ENCODE peak calls at places on chromosomes 12 and 14, in ten cellular contexts. Q is H1, C is kidney, O is K562, Y is colonic mucosa, P is GM23248, F is neuronal stem cell, V is neural progenitor cell, T is HCT116, U is MM.1S. Z is an unnamed sample. For H3K9me3, the result is how much of the 10 kb centered on the place peaks cover.

GRCh38 chr12:108712164-108712924 is 19.0 kb downstream of the CORO1C start:
- DNase-seq in Q (no peak), C (no peak), O (no peak), Y (no peak), P (no peak), F (no peak), V (no peak), T (no peak), U (no peak), Z (no peak)

GRCh38 chr12:116867523-116867922 is 13.7 kb downstream of the HRK start:
- DNase-seq in Q (no peak), C (peak), O (no peak), Y (no peak), P (no peak), F (no peak), V (no peak), T (no peak), U (no peak), Z (no peak)

GRCh38 chr14:102948698-102949061 is 26.2 kb downstream of the AMN start:
- DNase-seq in Q (no peak), C (peak), O (no peak), Y (no peak), P (no peak), F (no peak), V (no peak), T (no peak), U (no peak), Z (no peak)

GRCh38 chr14:44029933-44030332 is 477.1 kb downstream of the FSCB start:
- DNase-seq in Q (no peak), C (no peak), O (no peak), Y (no peak), P (no peak), F (no peak), V (no peak), T (no peak), U (no peak), Z (no peak)

GRCh38 chr12:29050503-29050902 is 98.6 kb upstream of the FAR2 start:
- DNase-seq in Q (no peak), C (no peak), O (no peak), Y (no peak), P (no peak), F (no peak), V (no peak), T (no peak), U (peak), Z (no peak)

GRCh38 chr12:120598674-120599463 is 17.7 kb upstream of the POP5 start:
- DNase-seq in Q (no peak), C (peak), O (no peak), Y (no peak), P (peak), F (no peak), V (no peak), T (no peak), U (peak), Z (peak)

GRCh38 chr12:76790564-76791552 is 26.9 kb downstream of the ZDHHC17 start:
- DNase-seq in Q (no peak), C (no peak), O (peak), Y (no peak), P (peak), F (no peak), V (peak), T (peak), U (peak), Z (no peak)

GRCh38 chr12:103495783-103496456 is at the start of gene C12orf42:
- DNase-seq in Q (no peak), C (peak), O (no peak), Y (peak), P (peak), F (peak), V (peak), T (peak), U (peak), Z (no peak)

GRCh38 chr14:78253986-78254385 is 83.8 kb downstream of the NRXN3 start:
- DNase-seq in Q (no peak), C (no peak), O (no peak), Y (no peak), P (peak), F (no peak), V (no peak), T (no peak), U (no peak), Z (peak)

GRCh38 chr14:61923348-61923747 is 161.1 kb downstream of the SNAPC1 start:
- DNase-seq in Q (no peak), C (no peak), O (no peak), Y (no peak), P (peak), F (no peak), V (no peak), T (no peak), U (no peak), Z (peak)

DNA sequence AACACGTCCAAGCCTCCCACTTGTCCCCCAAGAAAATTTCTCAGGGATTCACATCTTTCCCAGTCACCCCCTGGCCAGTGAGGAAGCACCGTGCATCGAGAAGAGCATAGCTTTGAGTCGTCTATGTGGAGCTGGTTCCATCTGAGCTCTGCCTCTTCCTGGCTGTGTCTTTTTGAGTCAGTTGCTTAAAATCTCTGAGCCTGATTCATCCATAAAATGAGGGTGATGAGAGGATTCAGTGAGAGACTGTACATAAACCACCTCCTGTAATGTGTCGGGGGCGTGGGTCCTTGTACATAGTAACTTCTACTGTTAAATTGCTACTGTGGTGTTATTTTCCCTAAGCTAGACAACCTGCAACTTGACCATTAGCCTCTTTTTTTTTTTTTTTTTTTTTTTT is 13.8 kb downstream of the CD9 start:
- DNase-seq in Q (no peak), C (no peak), O (no peak), Y (no peak), P (peak), F (no peak), V (no peak), T (no peak), U (no peak), Z (no peak)
- H3K27ac ChIP-seq in Q (peak), C (peak), O (no peak), Y (peak), P (no peak), F (no peak), V (no peak), T (no peak), U (no peak), Z (no peak)

DNA sequence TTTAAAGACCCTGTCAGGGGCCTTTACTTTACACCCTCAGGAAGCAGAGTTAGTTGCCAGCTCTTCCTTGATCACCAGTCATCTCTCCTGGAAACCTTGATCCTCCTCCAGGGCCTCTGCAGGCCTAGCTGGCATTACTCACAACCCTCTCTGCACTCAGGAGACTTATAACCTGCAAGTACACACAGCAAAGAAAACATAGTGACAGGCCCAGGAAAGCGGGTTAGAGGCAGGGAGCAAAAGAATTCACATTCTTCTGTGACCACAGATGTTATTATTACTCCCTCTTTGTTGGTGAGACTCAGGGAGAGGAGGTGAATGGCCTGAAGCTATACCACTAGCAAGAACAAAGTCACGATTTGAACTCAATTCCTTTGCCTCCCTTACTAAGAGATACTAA is 87.4 kb downstream of the OR11H12 start:
- DNase-seq in Q (no peak), C (no peak), O (no peak), Y (no peak), P (no peak), F (no peak), V (no peak), T (no peak), U (no peak), Z (no peak)
- H3K9me3 ChIP-seq in Q (half or more), C (under half), O (under half), Y (under half), P (under half), F (under half), V (under half), T (under half), U (under half), Z (under half)

DNA sequence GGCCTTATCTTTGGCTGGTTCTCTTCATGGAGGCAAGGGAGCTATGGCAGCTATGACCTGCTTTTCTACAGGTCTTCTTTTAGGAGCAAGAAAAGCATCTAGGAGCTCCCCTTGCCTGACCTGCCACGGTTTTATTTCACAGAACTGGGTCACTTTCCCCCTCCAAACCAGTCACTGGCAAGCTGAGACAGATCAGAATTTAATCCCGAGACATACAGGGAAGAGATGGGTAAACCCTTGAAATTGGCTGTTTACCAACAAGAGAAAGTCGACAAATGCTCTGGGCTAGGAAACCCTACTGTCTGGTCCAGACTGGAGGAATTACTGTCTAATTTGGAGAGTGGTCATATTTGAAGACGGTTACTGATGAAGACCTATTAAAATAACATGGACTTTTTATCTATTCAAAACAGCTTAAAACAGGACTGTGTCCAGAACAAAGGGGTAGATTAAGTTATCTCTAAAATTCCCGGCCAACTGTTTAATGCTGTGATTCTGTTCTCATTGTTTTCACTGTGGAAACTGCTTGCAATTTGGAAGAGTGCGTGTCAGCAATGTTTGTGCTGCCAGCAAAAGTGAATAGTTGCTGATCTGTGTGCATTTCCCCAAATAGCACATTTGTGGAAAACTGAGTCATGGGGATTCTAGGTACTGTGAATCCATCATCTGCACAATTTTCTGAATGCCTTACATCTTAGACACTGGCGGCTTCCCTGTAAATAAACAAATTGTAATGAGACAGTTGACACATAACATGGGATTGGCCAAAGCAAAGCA is 73.4 kb upstream of the EEA1 start:
- DNase-seq in Q (no peak), C (no peak), O (no peak), Y (no peak), P (peak), F (no peak), V (no peak), T (no peak), U (no peak), Z (peak)
- H3K9ac ChIP-seq in Q (no peak), C (no peak), O (no peak), Y (no peak), P (peak), F (no peak), V (no peak), T (no peak), U (no peak), Z (peak)

GRCh38 chr14:100536721-100537700 is 50.2 kb downstream of the BEGAIN start:
- DNase-seq in Q (no peak), C (peak), O (no peak), Y (peak), P (no peak), F (no peak), V (no peak), T (no peak), U (no peak), Z (no peak)
- H3K27ac ChIP-seq in Q (no peak), C (no peak), O (no peak), Y (no peak), P (no peak), F (no peak), V (no peak), T (no peak), U (no peak), Z (no peak)

GRCh38 chr14:31280132-31280870 is 72.7 kb upstream of the HECTD1 start:
- DNase-seq in Q (no peak), C (no peak), O (no peak), Y (no peak), P (no peak), F (no peak), V (no peak), T (no peak), U (no peak), Z (no peak)

GRCh38 chr14:31278883-31279282 is 71.3 kb upstream of the HECTD1 start:
- DNase-seq in Q (no peak), C (no peak), O (no peak), Y (no peak), P (no peak), F (no peak), V (no peak), T (no peak), U (no peak), Z (no peak)

GRCh38 chr14:31277085-31277484 is 69.5 kb upstream of the HECTD1 start:
- DNase-seq in Q (no peak), C (no peak), O (no peak), Y (no peak), P (no peak), F (no peak), V (no peak), T (no peak), U (no peak), Z (no peak)

GRCh38 chr14:31271648-31272047 is 64.1 kb upstream of the HECTD1 start:
- DNase-seq in Q (no peak), C (no peak), O (no peak), Y (no peak), P (no peak), F (no peak), V (no peak), T (no peak), U (no peak), Z (no peak)

GRCh38 chr14:31275731-31276130 is 68.1 kb upstream of the HECTD1 start:
- DNase-seq in Q (no peak), C (no peak), O (no peak), Y (no peak), P (no peak), F (no peak), V (no peak), T (peak), U (no peak), Z (no peak)
- H3K9me3 ChIP-seq in Q (under half), C (under half), O (under half), Y (under half), P (under half), F (under half), V (under half), T (under half), U (under half), Z (under half)

GRCh38 chr12:15701721-15702156 is 87.4 kb downstream of the EPS8 start:
- DNase-seq in Q (no peak), C (no peak), O (no peak), Y (no peak), P (peak), F (no peak), V (no peak), T (no peak), U (no peak), Z (peak)
- H3K9ac ChIP-seq in Q (no peak), C (no peak), O (no peak), Y (no peak), P (peak), F (no peak), V (no peak), T (peak), U (no peak), Z (peak)

DNA sequence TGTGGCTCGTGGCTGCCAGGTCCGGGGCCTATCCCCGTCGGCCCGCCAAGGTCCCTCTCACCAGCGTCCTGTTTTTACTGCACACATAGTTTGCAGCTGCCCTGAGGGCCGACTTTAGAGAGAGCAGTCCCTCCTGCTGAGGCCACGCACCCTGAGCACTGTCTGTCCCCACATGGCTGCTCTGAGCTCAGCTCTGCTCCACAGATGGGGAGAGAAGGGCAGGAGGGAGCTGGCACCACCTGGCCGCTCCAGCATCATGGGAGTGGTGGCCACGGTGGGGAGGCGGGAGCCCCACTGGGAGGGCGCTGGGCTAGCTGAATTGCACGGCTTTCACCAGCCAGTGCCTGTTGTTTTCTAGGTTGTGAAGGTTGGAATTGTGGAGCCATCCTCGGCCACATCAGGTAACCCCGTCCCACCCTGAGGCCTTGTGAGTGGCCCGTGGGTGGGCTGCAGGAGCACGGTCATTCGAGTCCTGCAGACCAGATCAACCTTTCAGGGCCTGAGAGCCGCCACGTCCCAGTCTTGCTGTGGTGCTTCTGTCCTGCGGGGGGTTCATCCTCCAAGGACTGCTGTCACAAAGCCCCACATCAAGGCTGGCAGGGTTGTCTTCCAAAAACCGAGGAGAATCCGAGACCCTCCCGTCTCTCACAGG is 7.4 kb upstream of the TEX22 start:
- DNase-seq in Q (no peak), C (peak), O (no peak), Y (no peak), P (no peak), F (no peak), V (no peak), T (no peak), U (no peak), Z (no peak)
- H3K27ac ChIP-seq in Q (no peak), C (no peak), O (no peak), Y (no peak), P (no peak), F (no peak), V (no peak), T (no peak), U (no peak), Z (no peak)

DNA sequence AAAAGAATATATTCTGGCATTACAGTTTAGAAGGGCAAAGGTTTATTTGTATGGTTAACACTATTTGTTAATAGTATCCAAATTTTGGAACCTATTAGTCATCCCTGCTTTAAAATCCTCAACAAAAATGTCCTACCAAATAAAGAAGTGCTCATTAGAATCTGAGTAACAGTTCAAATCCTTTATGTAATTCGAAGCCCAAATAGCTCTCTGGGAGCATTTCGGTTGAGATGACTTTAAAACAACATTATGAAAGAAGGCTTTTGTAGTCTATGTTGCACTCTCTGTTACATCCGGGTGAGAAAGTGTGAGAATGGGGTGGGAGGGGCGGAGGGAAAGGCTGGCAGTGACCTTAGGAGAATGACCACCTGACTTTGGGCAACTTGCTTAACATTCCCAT is 59.7 kb downstream of the SLC38A1 start:
- DNase-seq in Q (no peak), C (no peak), O (no peak), Y (no peak), P (peak), F (no peak), V (no peak), T (no peak), U (no peak), Z (peak)
- H3K9me3 ChIP-seq in Q (under half), C (under half), O (under half), Y (under half), P (under half), F (under half), V (under half), T (under half), U (under half), Z (under half)